ENCODE peak calls at places on chromosomes 13 and 19, in seven cellular contexts. B, Y, U, M, V, S and Z are unnamed samples.

GRCh38 chr13:33855371-33855895 is 37.5 kb downstream of the RFC3 start:
- DNase-seq in S (no peak), U (no peak), Y (no peak), M (no peak), B (no peak), V (no peak), Z (no peak)

GRCh38 chr19:18368504-18369222 is 17.3 kb upstream of the GDF15 start:
- DNase-seq in B (no peak), V (no peak), M (no peak), U (peak; percentile 41), Y (no peak), S (no peak), Z (no peak)

GRCh38 chr19:677201-677600 is 1.0 kb downstream of the FSTL3 start:
- DNase-seq in Y (no peak), M (no peak), U (peak; percentile 38), V (no peak), S (no peak), B (no peak), Z (peak; percentile 54)

GRCh38 chr13:20142927-20143480 is 17.8 kb downstream of the GJA3 start:
- DNase-seq in V (no peak), M (no peak), U (no peak), S (no peak), B (no peak), Y (no peak), Z (no peak)

GRCh38 chr19:51727349-51727880 is 3.6 kb upstream of the HAS1 start:
- DNase-seq in Y (no peak), M (no peak), V (no peak), S (no peak), U (no peak), B (no peak), Z (no peak)

GRCh38 chr19:46674416-46675178 is 13.6 kb upstream of the DACT3 start:
- DNase-seq in U (peak; percentile 58), M (peak; percentile 51), B (no peak), S (no peak), V (no peak), Y (peak; percentile 6), Z (no peak)

GRCh38 chr19:2271516-2272103 is 10.4 kb downstream of the PEAK3 start:
- DNase-seq in B (no peak), S (peak; percentile 38), Y (no peak), U (no peak), V (peak; percentile 50), M (no peak), Z (no peak)

GRCh38 chr13:100848304-100848703 is 173.7 kb upstream of the TMTC4 start:
- DNase-seq in Y (no peak), B (no peak), V (no peak), M (no peak), S (no peak), U (peak; percentile 3), Z (no peak)

GRCh38 chr13:77751513-77752456 is 54.3 kb downstream of the SLAIN1 start:
- DNase-seq in V (no peak), S (peak; percentile 61), M (peak; percentile 81), Y (peak; percentile 2), B (peak; percentile 7), U (peak; percentile 56), Z (peak; percentile 73)

GRCh38 chr13:43799191-43799590 is 12.4 kb upstream of the ENOX1 start:
- DNase-seq in M (no peak), S (no peak), B (no peak), V (no peak), U (peak; percentile 91), Y (no peak), Z (no peak)

GRCh38 chr13:94168784-94169512 is 310.5 kb downstream of the DCT start:
- DNase-seq in S (no peak), U (no peak), M (no peak), V (no peak), Y (no peak), B (no peak), Z (no peak)

GRCh38 chr19:42350417-42350816 is 25.0 kb downstream of the MEGF8 start:
- DNase-seq in S (no peak), M (no peak), Y (no peak), V (no peak), U (no peak), B (no peak), Z (no peak)

GRCh38 chr13:109517516-109517915 is 268.9 kb downstream of the IRS2 start:
- DNase-seq in M (no peak), S (no peak), Y (no peak), V (no peak), U (peak; percentile 22), B (no peak), Z (peak; percentile 19)

GRCh38 chr13:105395041-105395440 is 1140.4 kb downstream of the EFNB2 start:
- DNase-seq in V (no peak), S (no peak), U (no peak), Y (no peak), M (no peak), B (no peak), Z (no peak)

GRCh38 chr19:31408460-31409124 is 59.4 kb upstream of the TSHZ3 start:
- DNase-seq in B (no peak), V (no peak), S (no peak), U (no peak), Y (no peak), M (no peak), Z (peak; percentile 82)

GRCh38 chr13:79423801-79424642 is 18.0 kb upstream of the RBM26 start:
- DNase-seq in M (peak; percentile 60), B (no peak), V (no peak), S (peak; percentile 44), U (peak; percentile 57), Y (no peak), Z (peak; percentile 34)

GRCh38 chr13:105969761-105970160 is 565.7 kb downstream of the EFNB2 start:
- DNase-seq in B (no peak), Y (no peak), U (no peak), S (no peak), V (no peak), M (peak; percentile 21), Z (peak; percentile 19)

GRCh38 chr19:4991996-4992698 is 23.2 kb downstream of the KDM4B start:
- DNase-seq in S (no peak), B (no peak), Y (no peak), V (no peak), M (no peak), U (no peak), Z (no peak)

GRCh38 chr19:13599681-13600080 is 93.4 kb upstream of the CACNA1A start:
- DNase-seq in S (no peak), Y (no peak), M (no peak), B (no peak), U (no peak), V (no peak), Z (no peak)

GRCh38 chr13:24178847-24179845 is 18.6 kb downstream of the SPATA13 start:
- DNase-seq in V (no peak), Y (no peak), S (no peak), B (no peak), U (peak; percentile 13), M (no peak), Z (no peak)

GRCh38 chr19:48746738-48747575 is at the start of gene IZUMO1:
- DNase-seq in B (no peak), Y (no peak), S (peak; percentile 50), V (no peak), U (peak; percentile 78), M (peak; percentile 84), Z (peak; percentile 92)